ENCODE peak calls at places on chromosomes 4 and X, in six cellular contexts. E, Y, F, A, S and U are unnamed samples.

GRCh38 chr4:7867191-7867590 is 72.5 kb downstream of the AFAP1 start:
- DNase-seq in A (no peak), F (no peak), E (no peak), Y (no peak), S (no peak), U (no peak)

GRCh38 chr4:102321260-102321991 is 23.9 kb downstream of the SLC39A8 start:
- DNase-seq in A (no peak), Y (no peak), E (no peak), S (no peak), F (peak; percentile 41), U (no peak)

GRCh38 chr4:159105761-159106243 is 2.9 kb downstream of the RAPGEF2 start:
- DNase-seq in A (peak; percentile 85), F (no peak), E (no peak), Y (no peak), S (no peak), U (no peak)

GRCh38 chr4:121050251-121050650 is 22.1 kb downstream of the NDNF start:
- DNase-seq in A (no peak), Y (no peak), E (no peak), S (no peak), F (no peak), U (no peak)

GRCh38 chr4:184644553-184645307 is 4.5 kb downstream of the CASP3 start:
- DNase-seq in E (peak; percentile 61), A (peak; percentile 40), Y (no peak), F (no peak), S (no peak), U (no peak)

GRCh38 chr4:12636191-12636590 is 847.9 kb downstream of the RAB28 start:
- DNase-seq in S (no peak), E (no peak), A (no peak), Y (no peak), F (no peak), U (no peak)

GRCh38 chrX:47189906-47190305 is 3.7 kb upstream of the UBA1 start:
- DNase-seq in S (no peak), F (no peak), A (no peak), E (no peak), Y (no peak), U (peak; percentile 45)

GRCh38 chr4:61877893-61878292 is 677.8 kb downstream of the ADGRL3 start:
- DNase-seq in F (no peak), S (no peak), A (no peak), Y (no peak), E (peak; percentile 49), U (no peak)

GRCh38 chr4:30904593-30904992 is 184.4 kb downstream of the PCDH7 start:
- DNase-seq in F (no peak), S (no peak), E (no peak), A (no peak), Y (no peak), U (no peak)

GRCh38 chrX:104307341-104307740 is 52.6 kb upstream of the ESX1 start:
- DNase-seq in F (no peak), A (no peak), E (no peak), S (no peak), Y (no peak), U (no peak)

GRCh38 chrX:122626871-122627270 is 557.2 kb upstream of the GRIA3 start:
- DNase-seq in F (no peak), S (no peak), A (no peak), E (no peak), Y (no peak), U (no peak)

GRCh38 chr4:109611045-109611616 is 51.1 kb downstream of the MCUB start:
- DNase-seq in S (no peak), Y (no peak), F (no peak), E (peak; percentile 26), A (peak; percentile 82), U (peak; percentile 88)

GRCh38 chr4:104860227-104861123 is 286.2 kb upstream of the TET2 start:
- DNase-seq in A (peak; percentile 63), S (peak; percentile 79), F (peak; percentile 62), E (peak; percentile 78), Y (peak; percentile 70), U (peak; percentile 97)

GRCh38 chr4:143554728-143555597 is 41.5 kb downstream of the SMARCA5 start:
- DNase-seq in E (no peak), Y (no peak), S (no peak), F (no peak), A (no peak), U (peak; percentile 9)

GRCh38 chr4:106019771-106020170 is 124.5 kb downstream of the NPNT start:
- DNase-seq in F (no peak), S (no peak), E (peak; percentile 90), A (peak; percentile 27), Y (no peak), U (no peak)

GRCh38 chrX:154409222-154409871 is at the start of gene DNASE1L1:
- DNase-seq in A (peak; percentile 87), F (peak; percentile 97), E (peak; percentile 91), Y (peak; percentile 87), S (peak; percentile 69), U (peak; percentile 78)

GRCh38 chr4:85784348-85784747 is 309.4 kb downstream of the ARHGAP24 start:
- DNase-seq in S (no peak), Y (no peak), A (no peak), E (peak; percentile 50), F (no peak), U (no peak)

GRCh38 chr4:74096265-74096980 is 2.6 kb downstream of the CXCL2 start:
- DNase-seq in A (no peak), S (no peak), F (no peak), Y (no peak), E (peak; percentile 70), U (no peak)

GRCh38 chr4:93828830-93829530 is 427 bp downstream of the ATOH1 start:
- DNase-seq in E (no peak), Y (peak; percentile 84), S (peak; percentile 56), A (no peak), F (peak; percentile 73), U (no peak)

GRCh38 chrX:111892375-111892774 is 16.4 kb downstream of the TRPC5OS start:
- DNase-seq in S (no peak), Y (no peak), F (no peak), E (no peak), A (no peak), U (no peak)

GRCh38 chr4:69744157-69744478 is 16.3 kb downstream of the SULT1B1 start:
- DNase-seq in F (no peak), S (no peak), A (no peak), Y (no peak), E (no peak), U (no peak)

GRCh38 chrX:70030242-70030823 is 19.4 kb downstream of the AWAT2 start:
- DNase-seq in S (peak; percentile 44), E (peak; percentile 29), A (peak; percentile 49), F (peak; percentile 56), Y (peak; percentile 60), U (peak; percentile 61)

GRCh38 chrX:70032797-70033196 is 16.9 kb downstream of the AWAT2 start:
- DNase-seq in Y (no peak), S (no peak), E (no peak), A (no peak), F (no peak), U (no peak)

GRCh38 chrX:70034646-70035045 is 15.1 kb downstream of the AWAT2 start:
- DNase-seq in F (no peak), S (no peak), E (no peak), Y (no peak), A (no peak), U (no peak)

GRCh38 chrX:70029790-70030189 is 19.9 kb downstream of the AWAT2 start:
- DNase-seq in F (no peak), E (no peak), S (no peak), Y (no peak), A (no peak), U (no peak)

GRCh38 chrX:70033348-70033747 is 16.4 kb downstream of the AWAT2 start:
- DNase-seq in E (peak; percentile 2), Y (peak; percentile 69), A (peak; percentile 21), F (peak; percentile 73), S (no peak), U (no peak)
- H2AFZ ChIP-seq in E (no peak overlapping the region), Y (no peak overlapping the region), A (no peak overlapping the region), F (no peak overlapping the region), S (no peak overlapping the region), U (no peak overlapping the region)

GRCh38 chr4:189202182-189202868 is 738.3 kb upstream of the FRG1 start:
- DNase-seq in F (peak; percentile 55), E (peak; percentile 85), Y (peak; percentile 72), A (peak; percentile 92), S (peak; percentile 45), U (peak; percentile 63)

GRCh38 chr4:189204616-189205015 is 736.1 kb upstream of the FRG1 start:
- DNase-seq in A (no peak), Y (no peak), E (no peak), F (no peak), S (no peak), U (no peak)

GRCh38 chr4:189202869-189203271 is 737.8 kb upstream of the FRG1 start:
- DNase-seq in E (peak; percentile 81), F (no peak), S (no peak), Y (no peak), A (peak; percentile 89), U (peak; percentile 72)

GRCh38 chr4:189198624-189199023 is 742.0 kb upstream of the FRG1 start:
- DNase-seq in E (no peak), Y (no peak), A (no peak), F (no peak), S (no peak), U (no peak)

GRCh38 chr4:189200346-189200745 is 740.3 kb upstream of the FRG1 start:
- DNase-seq in E (no peak), S (no peak), Y (no peak), F (no peak), A (no peak), U (no peak)
- H4K91ac ChIP-seq in E (no peak overlapping the region), S (no peak overlapping the region), Y (no peak overlapping the region), F (no peak overlapping the region), A (no peak overlapping the region), U (no peak overlapping the region)

DNA sequence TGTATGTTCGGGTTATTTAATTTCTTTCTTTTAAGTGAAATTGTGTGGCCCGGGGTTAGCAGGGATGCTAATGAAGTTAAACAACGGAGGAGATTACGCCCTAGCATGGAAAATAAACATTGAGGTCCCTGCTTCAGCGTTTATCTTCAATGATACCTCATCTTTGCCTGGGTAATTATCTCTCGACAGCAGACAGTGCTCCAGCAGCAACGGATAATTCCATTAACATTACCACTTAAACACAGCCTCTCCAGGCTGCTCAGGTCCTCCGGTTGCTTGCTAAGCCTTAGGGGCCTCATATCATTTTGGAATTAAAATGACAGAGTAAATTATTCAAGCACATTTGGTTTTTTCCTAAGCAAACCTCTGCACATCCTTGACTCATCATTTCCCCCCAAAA is 281.5 kb upstream of the KLF3 start:
- DNase-seq in E (peak; percentile 46), F (no peak), A (no peak), Y (no peak), S (no peak), U (no peak)
- H2AFZ ChIP-seq in E (no peak overlapping the region), F (no peak overlapping the region), A (no peak overlapping the region), Y (no peak overlapping the region), S (no peak overlapping the region), U (no peak overlapping the region)

DNA sequence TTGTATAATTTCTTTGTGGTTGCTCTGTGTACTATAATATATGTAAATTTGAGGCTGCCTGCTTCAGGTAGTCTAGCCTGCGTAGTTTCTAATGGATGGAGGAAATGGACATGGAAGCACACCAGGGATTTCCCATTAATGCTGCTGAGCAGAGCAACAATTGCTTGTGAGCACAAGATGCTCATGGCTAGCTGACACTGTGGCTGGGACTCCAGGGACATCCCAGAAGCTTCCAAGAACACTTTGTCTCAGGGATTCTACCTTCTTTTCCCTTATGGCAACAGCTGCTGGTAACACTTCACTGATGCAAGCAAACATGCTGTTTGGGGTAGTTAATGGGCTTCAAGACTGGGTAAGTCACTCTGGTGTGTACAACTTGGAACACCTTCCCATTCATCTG is 66.1 kb downstream of the TENT5D start:
- DNase-seq in Y (no peak), F (no peak), S (no peak), A (no peak), E (no peak), U (no peak)
- H4K91ac ChIP-seq in Y (no peak overlapping the region), F (no peak overlapping the region), S (no peak overlapping the region), A (no peak overlapping the region), E (no peak overlapping the region), U (peak overlapping the region; percentile 45)